ENCODE peak calls at places on chromosomes 6 and 20, in six cellular contexts. O, H, B, M, C and I are unnamed samples. For H3K9me3, the result is how much of the 10 kb centered on the place peaks cover.

GRCh38 chr6:81997091-81997926 is 244.8 kb upstream of the TENT5A start:
- DNase-seq in B (peak), H (no peak), C (peak), O (peak), M (no peak), I (no peak)

GRCh38 chr6:135883045-135883444 is 31.5 kb downstream of the PDE7B start:
- DNase-seq in B (peak), C (no peak), O (peak), M (no peak), H (no peak), I (no peak)

GRCh38 chr6:33297406-33297955 is 1.3 kb downstream of the RGL2 start:
- DNase-seq in B (peak), O (no peak), M (no peak), C (no peak), H (peak), I (no peak)

GRCh38 chr20:45378191-45378590 is at the start of gene TP53TG5:
- DNase-seq in H (no peak), M (no peak), B (no peak), C (no peak), O (no peak), I (no peak)

GRCh38 chr6:147434508-147434907 is 74.0 kb upstream of the SAMD5 start:
- DNase-seq in H (no peak), B (no peak), C (peak), O (peak), M (no peak), I (no peak)

GRCh38 chr6:42963855-42964605 is 3.5 kb downstream of the GNMT start:
- DNase-seq in M (no peak), B (no peak), O (peak), H (no peak), C (peak), I (no peak)

GRCh38 chr20:39812116-39812515 is 850.0 kb downstream of the DHX35 start:
- DNase-seq in C (no peak), B (no peak), M (no peak), H (no peak), O (no peak), I (no peak)

GRCh38 chr6:138600726-138601125 is 101.4 kb upstream of the NHSL1 start:
- DNase-seq in H (no peak), O (peak), B (no peak), C (peak), M (no peak), I (no peak)

GRCh38 chr6:6823030-6823429 is 234.5 kb downstream of the LY86 start:
- DNase-seq in H (no peak), O (no peak), C (no peak), B (no peak), M (no peak), I (no peak)

GRCh38 chr6:157579467-157580031 is 198.6 kb downstream of the ZDHHC14 start:
- DNase-seq in M (no peak), B (peak), O (no peak), C (no peak), H (no peak), I (no peak)

GRCh38 chr6:53792973-53793317 is 1.9 kb upstream of the LRRC1 start:
- DNase-seq in C (no peak), H (no peak), M (no peak), B (no peak), O (no peak), I (no peak)

GRCh38 chr6:113856011-113856551 is 1.1 kb upstream of the MARCKS start:
- DNase-seq in H (peak), B (no peak), C (peak), O (peak), M (peak), I (no peak)

GRCh38 chr20:35788796-35789195 is 17.0 kb downstream of the PHF20 start:
- DNase-seq in O (no peak), H (no peak), B (peak), C (no peak), M (no peak), I (no peak)

GRCh38 chr6:138958595-138958994 is 29.5 kb downstream of the REPS1 start:
- DNase-seq in C (no peak), H (no peak), M (no peak), B (no peak), O (no peak), I (no peak)

GRCh38 chr20:37757550-37757949 is 63.7 kb downstream of the CTNNBL1 start:
- DNase-seq in H (no peak), M (no peak), C (no peak), B (no peak), O (no peak), I (no peak)

GRCh38 chr6:123467437-123467836 is 169.3 kb downstream of the TRDN start:
- DNase-seq in M (no peak), B (no peak), C (no peak), H (no peak), O (no peak), I (no peak)

GRCh38 chr6:143642403-143642802 is 35.4 kb upstream of the PHACTR2 start:
- DNase-seq in O (no peak), M (no peak), H (no peak), C (no peak), B (no peak), I (no peak)

GRCh38 chr6:3159805-3160781 is 2.7 kb upstream of the TUBB2A start:
- DNase-seq in O (no peak), H (peak), M (peak), C (no peak), B (peak), I (peak)

GRCh38 chr6:98467091-98467490 is 367.3 kb upstream of the POU3F2 start:
- DNase-seq in B (no peak), H (no peak), O (no peak), C (no peak), M (no peak), I (no peak)

GRCh38 chr20:15613530-15613929 is 959.7 kb downstream of the KIF16B start:
- DNase-seq in H (peak), B (no peak), C (no peak), O (peak), M (no peak), I (no peak)
- H3K9me3 ChIP-seq in H (under half), B (under half), C (under half), O (under half), M (under half), I (under half)

DNA sequence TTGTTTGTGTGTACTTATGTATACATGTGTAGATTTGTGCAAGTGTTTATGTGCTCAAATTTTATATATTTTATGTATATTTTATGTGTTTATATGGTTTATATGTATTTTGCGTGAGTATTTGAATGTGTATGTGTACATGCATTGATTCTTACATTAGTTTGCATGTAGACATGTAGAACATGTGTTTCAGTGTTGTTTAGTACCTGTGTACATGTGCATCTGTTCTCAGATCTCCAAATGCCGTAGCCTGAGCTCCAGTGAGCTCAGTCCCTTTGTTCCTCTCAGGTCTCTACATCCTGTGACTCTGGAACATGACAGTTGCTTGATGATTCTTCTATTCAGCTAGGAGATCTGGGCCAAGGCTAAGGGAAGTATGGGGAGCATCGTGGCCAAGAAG is 4.5 kb upstream of the DEFB119 start:
- DNase-seq in C (no peak), M (no peak), O (no peak), B (no peak), H (no peak), I (no peak)
- H3K9me3 ChIP-seq in C (under half), M (under half), O (under half), B (under half), H (under half), I (under half)

GRCh38 chr6:27178860-27179259 is 68.6 kb upstream of the PRSS16 start:
- DNase-seq in C (no peak), H (no peak), M (no peak), B (no peak), O (no peak), I (no peak)

GRCh38 chr6:27188206-27188884 is 59.2 kb upstream of the PRSS16 start:
- DNase-seq in C (peak), M (peak), B (peak), H (peak), O (peak), I (peak)

GRCh38 chr6:27188885-27189418 is 58.5 kb upstream of the PRSS16 start:
- DNase-seq in C (peak), B (peak), M (peak), H (peak), O (peak), I (no peak)

GRCh38 chr6:27178001-27178730 is 69.3 kb upstream of the PRSS16 start:
- DNase-seq in H (peak), M (peak), O (peak), C (peak), B (peak), I (peak)

GRCh38 chr6:27183082-27183832 is 64.2 kb upstream of the PRSS16 start:
- DNase-seq in O (no peak), M (no peak), C (no peak), B (no peak), H (no peak), I (no peak)
- H3K9me3 ChIP-seq in O (under half), M (under half), C (under half), B (under half), H (under half), I (under half)

DNA sequence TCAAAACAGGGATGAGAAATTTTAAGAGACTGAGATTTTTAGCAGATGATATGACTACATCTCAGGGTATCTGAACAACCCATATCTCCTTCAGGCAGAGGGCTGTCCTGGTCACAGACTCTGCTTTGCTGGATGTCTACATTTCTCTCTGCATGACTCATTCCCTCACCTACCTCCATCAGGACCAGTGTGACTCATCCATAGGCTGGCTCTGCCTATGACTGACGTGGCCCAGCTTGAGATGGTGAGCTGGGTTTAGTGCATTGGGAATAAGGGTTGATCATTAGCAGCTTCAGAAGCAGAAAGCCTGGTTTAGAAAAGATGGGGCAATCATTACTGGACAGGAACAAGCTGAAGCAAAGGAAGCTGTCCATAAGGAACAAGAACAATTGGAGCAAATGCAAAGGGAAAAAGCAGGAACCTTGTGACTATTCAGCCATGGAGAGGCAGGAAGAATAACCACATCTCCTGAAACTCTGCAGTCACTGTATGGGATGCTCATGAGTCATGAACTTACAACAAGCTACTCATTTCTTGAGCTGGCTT is 86.4 kb upstream of the CBLN4 start:
- DNase-seq in O (no peak), B (no peak), M (no peak), H (no peak), C (no peak), I (no peak)
- H3K9me3 ChIP-seq in O (under half), B (under half), M (under half), H (under half), C (under half), I (under half)

GRCh38 chr6:116412270-116412669 is 41.5 kb downstream of the DSE start:
- DNase-seq in C (peak), B (no peak), M (no peak), O (no peak), H (no peak), I (no peak)

GRCh38 chr6:116409756-116410155 is 39.0 kb downstream of the DSE start:
- DNase-seq in H (no peak), O (no peak), M (no peak), C (no peak), B (no peak), I (no peak)

GRCh38 chr6:116408476-116408875 is 37.7 kb downstream of the DSE start:
- DNase-seq in M (no peak), H (no peak), B (no peak), C (no peak), O (no peak), I (no peak)

GRCh38 chr6:116413357-116413756 is 42.6 kb downstream of the DSE start:
- DNase-seq in H (no peak), M (no peak), O (no peak), B (no peak), C (no peak), I (no peak)

GRCh38 chr6:116410945-116411623 is 40.3 kb downstream of the DSE start:
- DNase-seq in C (peak), O (peak), M (no peak), B (no peak), H (no peak), I (no peak)
- H3K9me3 ChIP-seq in C (under half), O (under half), M (under half), B (under half), H (under half), I (under half)

GRCh38 chr20:15847415-15847814 is 725.8 kb downstream of the KIF16B start:
- DNase-seq in O (no peak), M (no peak), H (no peak), B (no peak), C (no peak), I (no peak)
- H3K9me3 ChIP-seq in O (under half), M (under half), H (under half), B (under half), C (under half), I (under half)

GRCh38 chr6:122014961-122015360 is 384.5 kb upstream of the HSF2 start:
- DNase-seq in C (peak), B (no peak), O (peak), M (no peak), H (no peak), I (no peak)

GRCh38 chr6:122025104-122025503 is 374.3 kb upstream of the HSF2 start:
- DNase-seq in H (no peak), M (no peak), B (no peak), C (no peak), O (no peak), I (no peak)

DNA sequence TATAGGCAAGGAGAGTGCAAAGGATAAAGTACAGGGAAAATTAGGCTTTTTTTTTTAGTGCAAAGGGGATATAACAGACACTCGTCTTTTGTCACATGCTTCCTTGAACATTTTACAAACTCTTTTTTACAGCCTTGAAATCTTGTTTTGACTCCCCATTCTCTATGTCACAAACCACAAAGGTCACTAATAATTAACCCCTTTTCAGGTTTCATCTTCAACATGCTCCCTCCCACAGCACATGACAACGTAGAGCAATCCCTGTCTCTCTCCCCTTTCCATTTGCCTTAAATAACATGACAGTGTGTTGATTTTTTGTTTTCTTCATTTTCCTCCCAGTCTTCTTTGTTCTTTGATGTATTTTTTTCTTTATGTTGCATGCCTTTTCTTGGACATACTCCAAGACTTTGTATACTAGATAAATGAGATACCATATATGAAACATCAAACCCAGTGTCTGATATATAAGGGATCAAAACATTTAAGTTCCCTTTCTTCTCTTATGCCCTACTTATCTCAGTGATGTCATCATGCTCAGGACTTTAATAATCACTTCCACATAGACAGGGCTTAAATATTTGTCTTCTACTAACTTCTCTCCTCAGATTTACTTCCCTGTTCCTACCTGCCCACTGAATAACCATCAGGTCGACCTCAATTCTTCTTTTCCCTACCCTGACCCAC is 378.7 kb upstream of the HSF2 start:
- DNase-seq in O (no peak), B (no peak), H (no peak), M (no peak), C (no peak), I (no peak)
- H3K9me3 ChIP-seq in O (under half), B (under half), H (under half), M (under half), C (under half), I (under half)

GRCh38 chr6:153856929-153857376 is 182.1 kb upstream of the OPRM1 start:
- DNase-seq in O (no peak), H (no peak), C (no peak), B (no peak), M (no peak), I (no peak)

GRCh38 chr6:153862139-153862538 is 176.9 kb upstream of the OPRM1 start:
- DNase-seq in C (no peak), H (no peak), B (no peak), M (no peak), O (no peak), I (no peak)

GRCh38 chr6:153858529-153858928 is 180.5 kb upstream of the OPRM1 start:
- DNase-seq in C (no peak), M (no peak), B (no peak), H (no peak), O (no peak), I (no peak)
- H3K9me3 ChIP-seq in C (under half), M (under half), B (under half), H (under half), O (under half), I (under half)